ENCODE peak calls at places on chromosomes 1 and 21, in four cellular contexts. K, O, F and T are unnamed samples.

GRCh38 chr1:156496211-156496761 is 4.3 kb downstream of the MEF2D start:
- DNase-seq in F (no peak), O (peak; percentile 66), K (no peak), T (peak; percentile 87)

GRCh38 chr1:247895976-247896375 is 589 bp downstream of the OR2W3 start:
- DNase-seq in F (no peak), O (no peak), K (no peak), T (no peak)

GRCh38 chr1:226626577-226626956 is 78.0 kb downstream of the STUM start:
- DNase-seq in K (peak; percentile 62), O (peak; percentile 87), F (peak; percentile 76), T (peak; percentile 70)

GRCh38 chr1:24987424-24987823 is 57.3 kb upstream of the RUNX3 start:
- DNase-seq in K (no peak), F (no peak), O (no peak), T (no peak)

GRCh38 chr1:236603896-236604217 is 459 bp downstream of the HEATR1 start:
- DNase-seq in K (no peak), O (no peak), F (no peak), T (peak; percentile 30)

GRCh38 chr1:196607940-196608339 is 300 bp downstream of the KCNT2 start:
- DNase-seq in O (no peak), F (no peak), K (no peak), T (peak; percentile 3)

GRCh38 chr1:232271991-232272589 is 357.8 kb downstream of the SIPA1L2 start:
- DNase-seq in K (no peak), O (no peak), F (no peak), T (peak; percentile 62)

GRCh38 chr1:111570781-111571181 is 48.8 kb upstream of the RAP1A start:
- DNase-seq in K (no peak), O (no peak), F (no peak), T (peak; percentile 13)

GRCh38 chr1:63688302-63688701 is 85.5 kb upstream of the ROR1 start:
- DNase-seq in O (no peak), K (no peak), F (no peak), T (no peak)

GRCh38 chr1:226797151-226797550 is 58.1 kb upstream of the ITPKB start:
- DNase-seq in K (no peak), F (no peak), O (no peak), T (no peak)

GRCh38 chr1:169698976-169699375 is 12.4 kb downstream of the SELL start:
- DNase-seq in O (no peak), K (no peak), F (no peak), T (no peak)
- H3K4me1 ChIP-seq in O (no peaks in the 10 kb centered on the region), K (no peaks in the 10 kb centered on the region), F (no peaks in the 10 kb centered on the region), T (no peaks in the 10 kb centered on the region)

DNA sequence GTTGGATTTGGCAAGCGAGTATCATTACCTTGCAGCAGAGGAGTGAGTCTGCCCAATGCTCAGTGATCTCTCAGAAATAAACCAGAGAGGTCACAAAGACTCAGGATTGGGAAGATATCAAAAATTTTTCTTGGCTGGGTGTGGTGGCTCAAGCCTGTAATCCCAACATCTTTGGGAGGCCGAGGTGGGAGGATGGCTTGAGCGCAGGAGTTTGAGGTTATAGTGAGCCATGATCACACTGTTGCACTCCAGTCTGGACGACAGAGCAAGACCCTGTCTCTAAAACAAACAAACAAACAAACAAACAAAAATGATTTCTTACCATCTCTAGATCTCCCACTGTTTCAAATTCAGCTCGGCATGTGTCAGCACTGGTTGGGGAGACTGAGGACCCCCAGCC is 13.3 kb upstream of the BECN2 start:
- DNase-seq in K (no peak), F (no peak), O (no peak), T (no peak)
- H3K4me3 ChIP-seq in K (no peak overlapping the region), F (no peak overlapping the region), O (no peak overlapping the region), T (peak overlapping the region; percentile 16)

GRCh38 chr21:36689324-36689723 is 9.6 kb upstream of the SIM2 start:
- DNase-seq in O (no peak), F (no peak), K (no peak), T (no peak)
- H3K27me3 ChIP-seq in O (peaks cover 65% of the 10 kb centered on the region), F (peaks cover 21% of the 10 kb centered on the region), K (peaks cover 90% of the 10 kb centered on the region), T (no peaks in the 10 kb centered on the region)

GRCh38 chr1:9275161-9275560 is 17.5 kb upstream of the SPSB1 start:
- DNase-seq in K (no peak), F (no peak), O (no peak), T (peak; percentile 70)
- H3K4me1 ChIP-seq in K (peaks cover 15% of the 10 kb centered on the region), F (peaks cover 5% of the 10 kb centered on the region), O (peaks cover 6% of the 10 kb centered on the region), T (peaks cover 13% of the 10 kb centered on the region)

GRCh38 chr1:168053681-168054080 is 83.0 kb downstream of the GPR161 start:
- DNase-seq in K (peak; percentile 10), F (no peak), O (no peak), T (no peak)
- H3K4me3 ChIP-seq in K (no peak overlapping the region), F (no peak overlapping the region), O (no peak overlapping the region), T (no peak overlapping the region)

DNA sequence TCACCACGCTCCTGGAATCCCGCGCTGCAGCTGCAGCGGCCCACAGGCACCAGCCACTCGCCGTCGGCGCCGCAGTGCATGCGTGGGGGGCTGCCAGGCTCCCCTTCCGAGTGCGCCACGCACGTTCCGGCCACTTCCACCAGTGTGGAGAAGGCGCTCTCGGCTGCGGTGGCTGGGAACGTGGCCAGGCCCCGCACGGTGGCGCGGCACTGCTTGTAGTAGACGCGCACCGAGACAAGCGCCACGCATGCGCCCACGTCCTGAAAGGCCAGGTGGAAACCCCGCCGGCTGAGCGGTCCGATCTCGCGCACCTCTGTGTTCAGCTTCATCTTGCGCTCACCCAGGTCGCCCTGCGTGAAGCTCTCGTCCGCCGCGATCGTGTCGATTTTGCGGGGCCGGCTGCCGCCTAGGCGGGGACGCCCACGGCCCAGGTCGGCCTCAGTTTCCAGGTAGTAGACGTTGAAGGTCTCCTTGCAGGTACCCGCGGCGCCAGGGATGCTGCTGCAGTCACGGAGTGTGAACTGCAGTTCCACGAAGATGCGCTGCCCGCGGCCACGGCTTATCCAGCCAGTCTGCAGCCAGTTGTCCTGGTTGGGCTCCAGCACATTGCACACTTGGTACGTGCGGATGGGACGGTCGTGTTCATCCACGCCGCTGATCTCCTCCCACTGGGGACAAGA is 3.4 kb downstream of the EPHA10 start:
- DNase-seq in O (no peak), F (no peak), K (no peak), T (no peak)
- H3K27me3 ChIP-seq in O (peaks cover 49% of the 10 kb centered on the region), F (peaks cover 14% of the 10 kb centered on the region), K (peaks cover 100% of the 10 kb centered on the region), T (no peaks in the 10 kb centered on the region)

GRCh38 chr1:37477198-37477931 is 3.0 kb downstream of the ZC3H12A start:
- DNase-seq in F (peak; percentile 65), K (peak; percentile 17), O (peak; percentile 63), T (no peak)

GRCh38 chr1:37477946-37478345 is 3.6 kb downstream of the ZC3H12A start:
- DNase-seq in F (no peak), O (peak; percentile 55), K (no peak), T (no peak)

GRCh38 chr1:37476087-37476452 is 1.7 kb downstream of the ZC3H12A start:
- DNase-seq in K (no peak), O (no peak), F (no peak), T (no peak)

GRCh38 chr1:37475380-37476086 is 1.2 kb downstream of the ZC3H12A start:
- DNase-seq in K (no peak), F (no peak), O (peak; percentile 67), T (no peak)

DNA sequence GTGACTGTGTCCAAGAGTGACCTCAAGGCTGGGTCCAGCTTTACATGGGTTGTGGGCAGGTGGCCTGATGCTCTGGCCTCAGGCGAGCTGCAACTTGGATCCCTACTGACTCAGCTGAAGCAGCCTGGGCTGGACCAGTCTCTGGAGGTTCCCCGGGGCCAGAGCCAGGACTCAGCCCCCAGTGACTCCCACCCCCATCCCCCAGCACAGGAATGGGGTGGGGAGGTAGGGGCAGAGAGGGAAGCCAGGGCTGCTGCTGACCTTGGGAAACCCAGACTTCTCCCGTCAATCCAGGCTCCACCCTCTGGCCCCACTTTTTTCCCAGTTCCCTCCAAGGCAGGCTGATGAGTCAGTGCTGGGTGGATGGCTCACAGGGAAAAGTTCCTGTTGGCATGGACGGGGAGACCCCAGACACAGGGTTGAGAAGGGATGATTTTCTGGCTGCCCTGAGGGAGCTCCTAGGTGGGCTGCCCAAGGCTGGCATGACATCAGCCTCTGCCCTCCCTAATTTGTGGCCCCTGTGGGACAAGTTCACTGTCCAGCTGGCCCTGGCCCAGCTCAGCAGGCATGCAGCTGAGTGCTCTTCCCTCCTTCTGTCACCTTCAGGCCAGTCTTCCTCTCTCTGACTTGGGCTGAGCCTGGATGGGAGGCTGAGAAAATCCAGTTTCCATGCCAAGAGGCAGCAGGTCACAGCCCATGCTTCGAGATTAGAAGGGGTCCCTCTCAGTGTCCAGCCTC is 2.2 kb downstream of the ZC3H12A start:
- DNase-seq in F (peak; percentile 72), O (peak; percentile 92), K (no peak), T (peak; percentile 56)
- H3K4me1 ChIP-seq in F (peaks cover 39% of the 10 kb centered on the region), O (peaks cover 68% of the 10 kb centered on the region), K (peaks cover 8% of the 10 kb centered on the region), T (peaks cover 55% of the 10 kb centered on the region)

DNA sequence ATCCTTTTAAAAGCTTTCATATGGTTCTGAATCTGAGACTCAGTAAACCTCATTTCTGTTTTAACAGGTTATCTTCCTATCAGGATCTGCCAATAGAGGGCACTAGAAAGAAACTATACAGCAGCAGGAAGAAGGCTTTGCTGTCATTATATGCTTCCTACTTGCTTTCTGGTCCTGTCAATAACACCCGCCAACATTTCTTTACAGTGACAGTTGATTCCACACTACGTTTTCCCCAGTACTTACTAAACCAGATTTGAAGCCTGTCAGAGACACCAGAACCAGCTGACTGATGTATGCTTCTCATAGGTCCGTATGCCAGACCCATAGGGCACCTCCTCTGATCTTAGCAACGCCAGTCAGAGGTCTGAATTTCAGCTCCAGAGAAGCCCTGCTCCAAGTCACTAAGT is 341.0 kb upstream of the NEGR1 start:
- DNase-seq in O (no peak), K (peak; percentile 50), F (no peak), T (no peak)
- H3K4me3 ChIP-seq in O (no peak overlapping the region), K (no peak overlapping the region), F (no peak overlapping the region), T (no peak overlapping the region)

DNA sequence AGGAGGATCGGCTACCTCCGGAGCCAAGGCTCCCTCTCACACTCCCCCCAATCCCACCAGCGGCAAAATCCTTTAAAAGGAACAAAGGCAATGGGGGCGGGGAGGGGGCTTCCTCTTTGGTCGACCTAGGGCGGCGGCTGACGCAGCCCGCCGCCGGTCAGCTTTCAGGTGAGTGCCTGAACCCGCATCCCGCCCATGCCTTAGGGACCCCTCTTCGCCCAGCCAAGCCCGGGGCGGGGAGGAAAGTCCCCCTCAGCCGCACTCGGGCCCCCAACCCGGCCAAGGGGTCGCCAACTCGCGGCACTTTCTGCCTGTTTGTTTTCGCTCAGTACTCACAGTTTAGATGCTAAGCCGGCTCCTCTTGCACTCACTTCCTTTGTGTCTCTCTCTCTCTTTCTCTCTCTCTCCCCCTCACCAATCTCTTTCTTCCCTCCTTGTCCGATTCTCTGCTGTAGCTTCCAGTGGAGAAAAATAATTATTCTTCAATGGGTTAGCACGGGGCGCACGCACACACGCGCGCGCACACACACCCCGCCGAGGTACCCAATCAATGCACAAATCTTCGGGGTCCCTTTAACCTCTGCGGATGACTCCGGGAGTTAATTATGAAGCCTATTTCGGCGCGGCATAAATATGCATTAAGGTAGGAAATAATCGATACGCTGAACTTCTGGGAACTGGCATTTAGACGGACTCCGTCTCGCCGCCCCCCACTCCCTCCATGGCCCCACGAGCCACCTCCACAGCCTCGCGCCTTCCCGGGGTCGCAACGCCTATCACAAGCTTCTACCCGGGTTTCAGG is at the start of gene BLACAT1:
- DNase-seq in O (no peak), K (no peak), F (no peak), T (no peak)
- H3K27me3 ChIP-seq in O (peaks cover 60% of the 10 kb centered on the region), K (peaks cover 62% of the 10 kb centered on the region), F (no peaks in the 10 kb centered on the region), T (peaks cover 48% of the 10 kb centered on the region)